ENCODE peak calls at places on chromosomes 6 and 20, in nine cellular contexts. One of them, this sample, is unnamed. For H3K4me1, the result is how much of the 10 kb centered on the place peaks cover.

GRCh38 chr20:2840967-2841531 is 504 bp downstream of the VPS16 start:
- DNase-seq in neuronal stem cell: no peak
- DNase-seq in astrocyte: peak
- DNase-seq in HepG2: peak
- DNase-seq in DND-41: peak
- DNase-seq in mesenchymal stem cell: peak
- DNase-seq in MM.1S: peak
- DNase-seq in K562: peak
- DNase-seq in IMR-90: peak
- DNase-seq in this sample: peak

GRCh38 chr6:156934054-156934424 is 156.9 kb downstream of the ARID1B start:
- DNase-seq in K562: no peak
- DNase-seq in neuronal stem cell: no peak
- DNase-seq in HepG2: no peak
- DNase-seq in IMR-90: no peak
- DNase-seq in astrocyte: no peak
- DNase-seq in DND-41: no peak
- DNase-seq in MM.1S: no peak
- DNase-seq in mesenchymal stem cell: no peak
- DNase-seq in this sample: no peak

GRCh38 chr6:21115111-21115510 is 478.4 kb upstream of the SOX4 start:
- DNase-seq in neuronal stem cell: no peak
- DNase-seq in HepG2: peak
- DNase-seq in astrocyte: peak
- DNase-seq in IMR-90: peak
- DNase-seq in DND-41: no peak
- DNase-seq in K562: no peak
- DNase-seq in mesenchymal stem cell: no peak
- DNase-seq in MM.1S: no peak
- DNase-seq in this sample: no peak

GRCh38 chr20:57650266-57650665 is 30.0 kb upstream of the ZBP1 start:
- DNase-seq in DND-41: no peak
- DNase-seq in K562: no peak
- DNase-seq in MM.1S: no peak
- DNase-seq in HepG2: no peak
- DNase-seq in neuronal stem cell: no peak
- DNase-seq in IMR-90: no peak
- DNase-seq in astrocyte: no peak
- DNase-seq in mesenchymal stem cell: no peak
- DNase-seq in this sample: no peak

GRCh38 chr6:14117158-14118090 is at the start of gene CD83:
- DNase-seq in DND-41: peak
- DNase-seq in MM.1S: peak
- DNase-seq in neuronal stem cell: peak
- DNase-seq in mesenchymal stem cell: peak
- DNase-seq in HepG2: peak
- DNase-seq in IMR-90: peak
- DNase-seq in K562: peak
- DNase-seq in astrocyte: peak
- DNase-seq in this sample: peak

GRCh38 chr20:35312348-35312747 is 20.1 kb upstream of the FAM83C start:
- DNase-seq in DND-41: no peak
- DNase-seq in IMR-90: peak
- DNase-seq in astrocyte: peak
- DNase-seq in mesenchymal stem cell: peak
- DNase-seq in MM.1S: no peak
- DNase-seq in HepG2: peak
- DNase-seq in neuronal stem cell: no peak
- DNase-seq in K562: no peak
- DNase-seq in this sample: no peak

GRCh38 chr20:38357653-38358207 is 11.4 kb downstream of the LBP start:
- DNase-seq in IMR-90: peak
- DNase-seq in DND-41: peak
- DNase-seq in HepG2: no peak
- DNase-seq in K562: peak
- DNase-seq in astrocyte: no peak
- DNase-seq in MM.1S: no peak
- DNase-seq in neuronal stem cell: no peak
- DNase-seq in mesenchymal stem cell: no peak
- DNase-seq in this sample: no peak

GRCh38 chr6:168394606-168395005 is 46.4 kb upstream of the SMOC2 start:
- DNase-seq in astrocyte: no peak
- DNase-seq in DND-41: no peak
- DNase-seq in K562: no peak
- DNase-seq in HepG2: no peak
- DNase-seq in mesenchymal stem cell: no peak
- DNase-seq in neuronal stem cell: no peak
- DNase-seq in IMR-90: no peak
- DNase-seq in MM.1S: no peak
- DNase-seq in this sample: no peak

GRCh38 chr6:2970753-2971419 is 481 bp downstream of the SERPINB6 start:
- DNase-seq in IMR-90: peak
- DNase-seq in mesenchymal stem cell: peak
- DNase-seq in DND-41: no peak
- DNase-seq in HepG2: no peak
- DNase-seq in neuronal stem cell: no peak
- DNase-seq in K562: peak
- DNase-seq in MM.1S: peak
- DNase-seq in astrocyte: peak
- DNase-seq in this sample: peak

GRCh38 chr6:118890997-118891790 is 2.8 kb upstream of the ASF1A start:
- DNase-seq in DND-41: no peak
- DNase-seq in IMR-90: no peak
- DNase-seq in neuronal stem cell: no peak
- DNase-seq in mesenchymal stem cell: no peak
- DNase-seq in astrocyte: no peak
- DNase-seq in MM.1S: no peak
- DNase-seq in K562: no peak
- DNase-seq in HepG2: no peak
- DNase-seq in this sample: no peak

GRCh38 chr6:138004423-138005287 is 102.6 kb downstream of the PERP start:
- DNase-seq in IMR-90: peak
- DNase-seq in HepG2: peak
- DNase-seq in mesenchymal stem cell: peak
- DNase-seq in DND-41: peak
- DNase-seq in MM.1S: peak
- DNase-seq in neuronal stem cell: no peak
- DNase-seq in K562: no peak
- DNase-seq in astrocyte: no peak
- DNase-seq in this sample: peak

GRCh38 chr6:150016324-150017185 is 8.8 kb downstream of the RAET1L start:
- DNase-seq in K562: no peak
- DNase-seq in HepG2: peak
- DNase-seq in MM.1S: peak
- DNase-seq in mesenchymal stem cell: peak
- DNase-seq in DND-41: peak
- DNase-seq in neuronal stem cell: peak
- DNase-seq in astrocyte: peak
- DNase-seq in IMR-90: peak
- DNase-seq in this sample: peak

GRCh38 chr6:71619836-71620235 is 266.5 kb upstream of the RIMS1 start:
- DNase-seq in astrocyte: no peak
- DNase-seq in K562: no peak
- DNase-seq in neuronal stem cell: no peak
- DNase-seq in HepG2: no peak
- DNase-seq in MM.1S: no peak
- DNase-seq in DND-41: no peak
- DNase-seq in mesenchymal stem cell: no peak
- DNase-seq in IMR-90: no peak
- DNase-seq in this sample: no peak

DNA sequence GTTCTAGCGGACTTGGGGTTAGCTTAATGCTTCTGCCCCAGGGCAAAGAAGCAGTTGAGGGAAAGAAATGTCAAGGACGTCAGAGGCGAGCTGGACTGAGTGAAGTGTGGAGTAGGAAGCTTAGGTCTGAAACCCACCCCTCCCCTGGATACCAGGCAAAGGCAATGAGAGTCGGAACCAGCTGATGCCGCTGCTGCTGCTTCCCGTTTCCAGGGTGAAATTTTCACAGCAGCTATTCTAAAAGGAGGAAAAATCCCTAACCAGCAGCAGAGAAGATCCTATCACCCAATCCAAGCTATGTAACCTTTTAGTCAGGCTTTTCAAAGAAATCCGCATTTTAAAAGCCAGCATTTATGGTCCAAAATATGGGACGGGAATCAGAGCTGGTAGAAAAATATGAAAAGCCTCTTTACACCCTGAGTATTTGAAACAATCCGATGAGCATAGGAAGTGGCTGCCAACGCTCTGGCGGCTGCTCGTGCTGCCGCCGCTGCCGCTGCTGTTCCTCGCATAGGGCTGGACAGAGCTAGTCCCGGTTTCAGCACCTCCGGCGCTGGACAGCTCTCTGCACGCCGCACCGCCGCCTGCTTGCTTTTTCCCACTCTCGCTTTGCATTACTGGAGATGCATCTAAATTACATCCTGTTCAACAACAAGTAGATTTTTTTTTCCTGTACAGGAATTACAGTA is 564.2 kb downstream of the LMBRD1 start:
- DNase-seq in IMR-90: peak
- DNase-seq in K562: peak
- DNase-seq in neuronal stem cell: peak
- DNase-seq in DND-41: peak
- DNase-seq in astrocyte: peak
- DNase-seq in HepG2: peak
- DNase-seq in mesenchymal stem cell: peak
- DNase-seq in MM.1S: peak
- DNase-seq in this sample: peak
- H3K27ac ChIP-seq in IMR-90: no peak
- H3K27ac ChIP-seq in K562: no peak
- H3K27ac ChIP-seq in neuronal stem cell: no peak
- H3K27ac ChIP-seq in DND-41: no peak
- H3K27ac ChIP-seq in astrocyte: no peak
- H3K27ac ChIP-seq in HepG2: no peak
- H3K27ac ChIP-seq in mesenchymal stem cell: no peak
- H3K27ac ChIP-seq in MM.1S: no peak
- H3K27ac ChIP-seq in this sample: no peak

DNA sequence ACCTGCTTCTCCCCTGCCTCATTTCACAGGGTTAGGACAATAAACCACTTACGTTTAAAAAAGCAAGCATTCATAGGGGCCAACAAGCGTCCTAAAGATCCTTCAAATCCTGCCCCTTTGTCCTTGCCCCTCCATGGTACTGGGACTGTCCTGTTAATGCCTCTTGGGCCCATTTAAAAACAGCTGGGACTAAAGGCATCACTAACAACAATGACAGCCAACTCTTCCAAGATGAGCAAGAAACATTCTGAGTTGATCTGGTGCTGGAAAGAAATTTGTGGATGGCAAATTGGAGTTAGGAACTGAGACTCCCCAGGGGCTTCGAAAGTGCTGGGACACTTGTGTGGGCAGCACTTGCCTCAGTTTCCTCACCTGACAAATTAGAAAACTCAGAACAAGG is 93.4 kb downstream of the ZMYND8 start:
- DNase-seq in DND-41: no peak
- DNase-seq in MM.1S: no peak
- DNase-seq in IMR-90: no peak
- DNase-seq in astrocyte: no peak
- DNase-seq in mesenchymal stem cell: no peak
- DNase-seq in neuronal stem cell: no peak
- DNase-seq in HepG2: no peak
- DNase-seq in K562: no peak
- DNase-seq in this sample: no peak
- H3K9ac ChIP-seq in DND-41: no peak
- H3K9ac ChIP-seq in MM.1S: peak
- H3K9ac ChIP-seq in IMR-90: no peak
- H3K9ac ChIP-seq in astrocyte: no peak
- H3K9ac ChIP-seq in mesenchymal stem cell: peak
- H3K9ac ChIP-seq in neuronal stem cell: no peak
- H3K9ac ChIP-seq in HepG2: no peak
- H3K9ac ChIP-seq in K562: no peak
- H3K9ac ChIP-seq in this sample: no peak

GRCh38 chr6:111477481-111477938 is 5.5 kb downstream of the REV3L start:
- DNase-seq in IMR-90: no peak
- DNase-seq in K562: no peak
- DNase-seq in HepG2: no peak
- DNase-seq in mesenchymal stem cell: peak
- DNase-seq in DND-41: no peak
- DNase-seq in MM.1S: no peak
- DNase-seq in astrocyte: no peak
- DNase-seq in neuronal stem cell: no peak
- DNase-seq in this sample: no peak
- H3K4me1 ChIP-seq in IMR-90: under half
- H3K4me1 ChIP-seq in K562: under half
- H3K4me1 ChIP-seq in HepG2: half or more
- H3K4me1 ChIP-seq in mesenchymal stem cell: under half
- H3K4me1 ChIP-seq in DND-41: half or more
- H3K4me1 ChIP-seq in MM.1S: under half
- H3K4me1 ChIP-seq in astrocyte: under half
- H3K4me1 ChIP-seq in neuronal stem cell: under half
- H3K4me1 ChIP-seq in this sample: under half

GRCh38 chr6:34816635-34817301 is 24.9 kb downstream of the BLTP3A start:
- DNase-seq in mesenchymal stem cell: no peak
- DNase-seq in DND-41: no peak
- DNase-seq in neuronal stem cell: no peak
- DNase-seq in HepG2: no peak
- DNase-seq in astrocyte: no peak
- DNase-seq in MM.1S: no peak
- DNase-seq in K562: peak
- DNase-seq in IMR-90: no peak
- DNase-seq in this sample: no peak

GRCh38 chr6:34817337-34817910 is 25.5 kb downstream of the BLTP3A start:
- DNase-seq in astrocyte: peak
- DNase-seq in K562: no peak
- DNase-seq in neuronal stem cell: no peak
- DNase-seq in IMR-90: no peak
- DNase-seq in HepG2: no peak
- DNase-seq in DND-41: no peak
- DNase-seq in mesenchymal stem cell: peak
- DNase-seq in MM.1S: no peak
- DNase-seq in this sample: no peak

DNA sequence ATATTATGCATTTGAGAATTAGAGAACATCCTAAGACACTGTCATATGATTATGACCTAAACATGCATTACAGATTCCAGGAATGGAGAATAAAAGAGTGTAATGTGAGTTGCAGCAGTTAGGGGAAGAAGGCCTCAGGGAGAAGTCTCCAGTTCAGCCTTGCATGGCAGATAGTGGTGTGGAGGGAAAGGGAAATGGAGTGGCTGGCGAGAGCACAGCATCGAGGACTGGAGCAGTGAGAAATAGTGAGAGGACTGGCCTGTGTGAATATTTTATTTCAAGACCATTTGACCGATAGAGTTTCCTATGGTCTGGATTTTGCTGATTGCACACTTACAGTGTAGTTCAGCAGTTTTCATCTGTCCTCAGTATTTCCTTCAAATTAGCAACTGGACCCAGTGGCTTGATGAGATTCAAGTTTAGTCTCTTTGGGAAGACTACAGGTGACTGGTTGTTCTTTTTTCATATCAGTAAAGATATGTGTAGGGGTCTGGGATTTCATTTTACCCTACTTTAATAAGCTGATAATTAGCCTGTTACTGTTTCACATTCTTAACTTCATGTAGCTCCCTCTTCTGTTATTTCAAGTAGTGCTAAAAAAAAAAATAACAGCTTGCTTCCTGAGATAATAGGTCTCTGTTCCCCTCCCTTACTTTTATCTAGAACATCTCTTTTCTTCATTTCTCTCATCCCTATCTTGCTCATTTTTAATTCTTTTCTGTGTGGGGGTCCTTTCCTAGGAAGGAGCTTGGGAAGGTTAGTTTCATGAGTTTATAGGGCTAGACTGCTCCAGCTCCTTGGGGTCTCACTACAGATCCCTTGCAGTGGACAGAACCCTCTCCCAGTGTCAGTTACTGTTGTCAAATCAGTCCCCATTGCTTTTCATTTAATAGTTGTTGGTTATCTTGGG is 27.9 kb downstream of the BLTP3A start:
- DNase-seq in astrocyte: no peak
- DNase-seq in DND-41: no peak
- DNase-seq in mesenchymal stem cell: no peak
- DNase-seq in K562: no peak
- DNase-seq in HepG2: no peak
- DNase-seq in neuronal stem cell: no peak
- DNase-seq in MM.1S: no peak
- DNase-seq in IMR-90: no peak
- DNase-seq in this sample: no peak
- H3K27ac ChIP-seq in astrocyte: no peak
- H3K27ac ChIP-seq in DND-41: no peak
- H3K27ac ChIP-seq in mesenchymal stem cell: no peak
- H3K27ac ChIP-seq in K562: peak
- H3K27ac ChIP-seq in HepG2: no peak
- H3K27ac ChIP-seq in neuronal stem cell: no peak
- H3K27ac ChIP-seq in MM.1S: no peak
- H3K27ac ChIP-seq in IMR-90: no peak
- H3K27ac ChIP-seq in this sample: no peak